ENCODE peak calls at places on chromosomes 11 and 22, in four cellular contexts. R is thyroid gland, L is HFF-Myc, I is GM20000. Z is an unnamed sample.
A peak's percentile ranks its signal among the peaks of the same experiment; 100 is the strongest.

GRCh38 chr11:118618991-118619375 is 11.6 kb downstream of the PHLDB1 start:
- DNase-seq in R (no peak), L (peak; percentile 70), I (no peak), Z (no peak)

GRCh38 chr11:28460348-28460747 is 352.2 kb downstream of the METTL15 start:
- DNase-seq in R (no peak), L (no peak), I (no peak), Z (no peak)

GRCh38 chr22:44074286-44074984 is 50.3 kb downstream of the PARVB start:
- DNase-seq in R (no peak), L (no peak), I (no peak), Z (no peak)

GRCh38 chr11:77299528-77299993 is 1.9 kb downstream of the GDPD4 start:
- DNase-seq in R (no peak), L (no peak), I (no peak), Z (no peak)

GRCh38 chr11:117998664-117999353 is 12.6 kb downstream of the IL10RA start:
- DNase-seq in R (no peak), L (no peak), I (no peak), Z (no peak)

GRCh38 chr11:61187505-61188130 is 15.7 kb upstream of the PGA3 start:
- DNase-seq in R (peak; percentile 85), L (peak; percentile 69), I (peak; percentile 79), Z (peak; percentile 86)

GRCh38 chr11:103587951-103588788 is 448.3 kb upstream of the DDI1 start:
- DNase-seq in R (no peak), L (no peak), I (no peak), Z (no peak)

GRCh38 chr11:132475046-132475445 is 1057.3 kb downstream of the OPCML start:
- DNase-seq in R (no peak), L (no peak), I (no peak), Z (no peak)

GRCh38 chr11:123300874-123301695 is 106.0 kb upstream of the CLMP start:
- DNase-seq in R (no peak), L (no peak), I (no peak), Z (no peak)

GRCh38 chr22:39292002-39292401 is 27.4 kb downstream of the RPL3 start:
- DNase-seq in R (no peak), L (no peak), I (no peak), Z (no peak)

GRCh38 chr22:30802202-30803166 is 107.8 kb downstream of the OSBP2 start:
- DNase-seq in R (peak; percentile 91), L (peak; percentile 27), I (peak; percentile 86), Z (peak; percentile 69)

DNA sequence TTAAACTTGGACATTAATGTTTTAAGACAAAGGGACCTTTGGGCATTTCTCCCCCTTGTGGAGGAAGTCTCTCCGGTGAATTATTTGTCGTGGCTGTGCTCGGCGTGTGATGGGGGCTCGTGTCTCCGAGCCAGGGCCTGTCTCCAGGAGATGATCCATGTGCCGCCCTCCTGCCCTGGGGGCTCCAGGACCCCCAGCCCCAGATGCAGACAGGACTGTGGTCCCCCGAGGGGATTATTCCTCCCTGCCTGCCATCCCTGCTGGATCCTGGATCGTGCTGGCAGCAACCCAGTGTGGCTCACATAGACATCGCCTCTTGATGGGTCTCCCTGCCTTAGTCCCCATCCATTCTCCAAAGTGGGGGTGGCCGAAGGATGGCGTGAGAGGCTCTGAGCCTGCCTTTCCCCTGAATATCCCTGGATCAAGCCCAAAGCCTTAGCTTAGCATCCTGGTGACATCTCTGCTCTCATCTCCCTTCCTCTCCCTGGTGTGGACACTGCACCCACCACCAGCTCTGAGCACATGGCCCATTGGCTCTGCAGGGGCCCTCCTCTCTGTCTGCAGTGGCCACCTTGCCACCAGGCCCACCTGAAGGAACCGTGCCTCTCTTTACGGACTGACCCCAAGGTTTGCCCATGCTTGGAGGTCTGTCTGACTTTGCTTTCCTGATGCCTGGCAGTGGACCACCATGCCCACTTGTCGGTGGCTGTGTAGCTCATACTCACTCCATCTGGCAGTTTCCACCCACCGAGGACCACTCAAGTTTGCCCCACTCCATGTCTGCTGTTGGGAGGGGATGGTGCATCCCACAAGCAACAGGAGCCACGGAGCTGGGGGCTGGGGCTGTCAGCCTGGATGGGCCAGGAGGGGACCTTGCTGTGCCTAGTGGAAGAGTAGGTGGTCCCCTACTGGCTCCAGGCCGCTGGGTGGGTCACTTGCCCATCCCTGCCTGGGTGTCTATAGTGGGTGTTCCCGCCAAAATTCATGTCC is 56.7 kb downstream of the SMIM38 start:
- DNase-seq in R (no peak), L (no peak), I (no peak), Z (no peak)
- TF ChIP-seq CTCF in R (peak; percentile 9), L (no peak), I (no peak), Z (no peak)

DNA sequence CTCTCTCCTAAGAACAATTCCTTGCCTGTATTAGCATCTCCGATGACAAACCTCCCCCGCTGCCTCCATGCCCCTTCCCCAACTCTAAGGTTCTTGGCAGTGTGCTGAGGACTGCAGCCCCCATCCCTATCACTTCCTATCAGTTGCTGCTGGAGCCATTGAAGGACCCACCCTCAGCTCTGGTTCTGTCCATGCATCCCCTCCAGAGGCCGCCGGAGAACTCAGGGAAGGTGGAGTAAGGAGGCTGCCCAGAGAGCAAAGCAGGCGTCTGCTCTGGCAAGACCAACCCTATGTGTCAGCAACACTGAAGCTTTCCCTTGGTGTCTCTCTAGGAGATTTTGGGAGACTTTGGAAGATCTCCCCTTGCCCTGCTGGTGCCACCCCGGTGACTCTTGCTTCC is 1139.5 kb downstream of the TBC1D22A start:
- DNase-seq in R (no peak), L (no peak), I (no peak), Z (no peak)
- TF ChIP-seq CTCF in R (no peak), L (no peak), I (no peak), Z (no peak)

DNA sequence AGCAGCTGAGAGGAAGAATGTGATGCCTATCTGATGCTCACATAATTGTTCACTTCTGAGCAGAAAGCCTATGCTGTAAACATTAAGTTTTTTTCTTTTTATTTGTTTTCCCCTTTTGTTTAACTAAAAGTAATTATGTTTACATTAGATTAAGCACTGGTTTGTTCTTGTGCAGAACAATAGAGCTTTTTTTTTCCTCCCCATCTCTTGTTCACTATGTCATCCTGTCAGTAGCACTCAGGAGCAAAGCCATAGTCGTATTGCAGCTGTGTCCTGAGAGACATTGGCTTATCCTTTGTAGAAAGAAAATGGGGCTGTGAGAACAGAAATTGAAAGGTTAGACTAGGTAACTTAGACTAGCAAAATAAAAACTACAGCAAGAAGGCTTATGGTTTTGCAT is 301.8 kb upstream of the RAG2 start:
- DNase-seq in R (no peak), L (no peak), I (no peak), Z (no peak)
- TF ChIP-seq CTCF in R (no peak), L (no peak), I (no peak), Z (no peak)

DNA sequence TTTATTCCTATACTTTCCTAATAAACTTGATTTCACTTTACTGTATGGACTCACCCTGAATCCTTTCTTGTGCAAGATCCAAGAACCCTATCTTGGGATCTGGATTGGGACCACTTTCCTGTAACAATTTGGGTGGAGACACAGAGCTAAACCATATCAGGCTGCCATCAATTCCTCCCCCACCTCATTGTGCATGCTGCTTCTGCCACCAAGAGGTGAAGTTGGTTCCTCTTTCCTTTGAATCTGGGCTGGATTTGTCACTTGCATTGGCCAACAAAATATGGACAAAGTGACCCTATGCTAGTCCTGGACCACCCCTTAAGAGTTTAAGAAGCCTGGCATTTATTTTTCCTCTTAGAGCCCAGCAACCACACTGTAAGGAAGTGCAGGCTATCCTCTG is 39.4 kb upstream of the CEP295 start:
- DNase-seq in R (peak; percentile 24), L (no peak), I (no peak), Z (no peak)
- TF ChIP-seq CTCF in R (peak; percentile 56), L (no peak), I (no peak), Z (no peak)

GRCh38 chr11:91513734-91514133 is 710.9 kb upstream of the FAT3 start:
- DNase-seq in R (no peak), L (no peak), I (no peak), Z (no peak)
- TF ChIP-seq CTCF in R (no peak), L (no peak), I (no peak), Z (no peak)

DNA sequence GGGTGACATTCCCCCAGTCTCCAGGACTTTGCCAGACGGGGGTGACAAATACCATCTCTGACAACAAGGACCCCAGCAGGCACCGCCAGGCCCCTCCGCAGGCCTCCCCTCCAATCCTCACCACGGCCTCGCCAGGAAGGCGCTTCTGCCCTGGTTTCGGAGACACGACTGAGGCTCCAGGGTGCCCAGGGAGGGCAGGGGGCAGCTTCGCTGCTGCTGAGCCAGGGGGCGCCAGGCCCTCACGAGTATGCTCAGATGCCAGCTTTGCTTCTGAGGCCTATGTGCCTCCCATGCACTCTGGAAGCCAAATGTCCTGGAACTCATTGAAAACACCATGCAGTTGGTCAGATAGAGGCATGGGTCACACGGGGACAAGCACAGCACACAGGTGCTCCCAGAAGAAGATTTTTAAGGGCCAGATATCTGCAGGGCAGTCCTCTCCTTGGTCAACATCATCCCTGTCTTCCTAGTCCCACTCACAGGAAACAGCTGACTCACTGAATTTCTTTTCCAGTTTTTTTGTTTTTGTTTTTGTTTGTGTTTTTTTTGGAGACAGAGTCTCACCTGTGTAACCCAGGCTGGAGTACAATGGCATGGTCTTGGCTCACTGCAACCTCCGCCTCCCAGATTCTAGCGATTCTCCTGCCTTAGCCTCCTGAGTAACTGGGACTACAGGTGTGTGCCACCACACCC is 19.9 kb downstream of the BID start:
- DNase-seq in R (no peak), L (no peak), I (no peak), Z (peak; percentile 48)
- TF ChIP-seq CTCF in R (no peak), L (peak; percentile 22), I (no peak), Z (peak; percentile 33)

Z was measured in CD8-positive, alpha-beta T cell.